ENCODE peak calls at places on chromosomes 1 and 21, in four cellular contexts. Z is Right ventricle myocardium inferior, G is WTC11, A is fibroblast of villous mesenchyme. M is an unnamed sample.

GRCh38 chr1:173418107-173418985 is 58.8 kb upstream of the PRDX6 start:
- DNase-seq in Z (no peak), G (no peak), A (no peak), M (no peak)

GRCh38 chr21:45333583-45334121 is 46.0 kb upstream of the POFUT2 start:
- DNase-seq in Z (peak), G (no peak), A (no peak), M (no peak)

GRCh38 chr1:244231193-244231571 is 180.1 kb downstream of the ZBTB18 start:
- DNase-seq in Z (no peak), G (no peak), A (no peak), M (no peak)

GRCh38 chr1:54376085-54377039 is 29.8 kb downstream of the SSBP3 start:
- DNase-seq in Z (no peak), G (no peak), A (no peak), M (no peak)

GRCh38 chr1:2124446-2125198 is 70.0 kb downstream of the FAAP20 start:
- DNase-seq in Z (peak), G (no peak), A (no peak), M (no peak)

GRCh38 chr1:40742363-40743061 is 41.1 kb upstream of the KCNQ4 start:
- DNase-seq in Z (no peak), G (no peak), A (no peak), M (no peak)

GRCh38 chr1:13617108-13617507 is 33.5 kb downstream of the PDPN start:
- DNase-seq in Z (no peak), G (no peak), A (peak), M (no peak)

GRCh38 chr21:36478207-36478701 is 1.7 kb downstream of the CLDN14 start:
- DNase-seq in Z (no peak), G (no peak), A (peak), M (no peak)

GRCh38 chr1:20096840-20097447 is 22.4 kb downstream of the PLA2G2D start:
- DNase-seq in Z (no peak), G (no peak), A (no peak), M (no peak)

GRCh38 chr1:114299331-114300005 is 145.8 kb upstream of the SYT6 start:
- DNase-seq in Z (no peak), G (no peak), A (peak), M (no peak)

GRCh38 chr1:6108937-6109636 is 63.4 kb downstream of the KCNAB2 start:
- DNase-seq in Z (peak), G (peak), A (peak), M (peak)

M was measured in nephron progenitor cell.